ENCODE peak calls at places on chromosomes 1 and 21, in six cellular contexts. One of them, this sample, is unnamed.

GRCh38 chr1:76209648-76210047 is 135.1 kb downstream of the ST6GALNAC3 start:
- DNase-seq in HCEC 1CT: no peak
- DNase-seq in AML-193: no peak
- DNase-seq in DMS79: no peak
- DNase-seq in nephron progenitor cell: no peak
- DNase-seq in body of pancreas: no peak
- DNase-seq in this sample: no peak

GRCh38 chr1:21703318-21703963 is 34.3 kb upstream of the RAP1GAP start:
- DNase-seq in nephron progenitor cell: no peak
- DNase-seq in DMS79: no peak
- DNase-seq in body of pancreas: no peak
- DNase-seq in HCEC 1CT: peak
- DNase-seq in AML-193: peak
- DNase-seq in this sample: no peak

GRCh38 chr1:156717411-156717810 is 10.9 kb upstream of the METTL25B start:
- DNase-seq in body of pancreas: no peak
- DNase-seq in DMS79: no peak
- DNase-seq in nephron progenitor cell: no peak
- DNase-seq in HCEC 1CT: no peak
- DNase-seq in AML-193: no peak
- DNase-seq in this sample: no peak

GRCh38 chr1:199859525-199859924 is 168.0 kb upstream of the NR5A2 start:
- DNase-seq in body of pancreas: no peak
- DNase-seq in HCEC 1CT: peak
- DNase-seq in DMS79: no peak
- DNase-seq in AML-193: peak
- DNase-seq in nephron progenitor cell: no peak
- DNase-seq in this sample: no peak

GRCh38 chr1:59142663-59143487 is 154.0 kb upstream of the FGGY start:
- DNase-seq in HCEC 1CT: peak
- DNase-seq in body of pancreas: no peak
- DNase-seq in nephron progenitor cell: no peak
- DNase-seq in AML-193: peak
- DNase-seq in DMS79: no peak
- DNase-seq in this sample: no peak

GRCh38 chr1:34396042-34396441 is 219.3 kb downstream of the C1orf94 start:
- DNase-seq in HCEC 1CT: no peak
- DNase-seq in body of pancreas: no peak
- DNase-seq in AML-193: no peak
- DNase-seq in DMS79: no peak
- DNase-seq in nephron progenitor cell: no peak
- DNase-seq in this sample: no peak

GRCh38 chr1:228555074-228555989 is 68.2 kb downstream of the RNF187 start:
- DNase-seq in HCEC 1CT: no peak
- DNase-seq in nephron progenitor cell: peak
- DNase-seq in body of pancreas: peak
- DNase-seq in AML-193: no peak
- DNase-seq in DMS79: no peak
- DNase-seq in this sample: no peak

GRCh38 chr1:21522525-21523038 is 13.4 kb downstream of the ALPL start:
- DNase-seq in body of pancreas: no peak
- DNase-seq in AML-193: no peak
- DNase-seq in DMS79: no peak
- DNase-seq in nephron progenitor cell: no peak
- DNase-seq in HCEC 1CT: no peak
- DNase-seq in this sample: no peak

GRCh38 chr1:211279340-211279739 is 20.2 kb downstream of the RCOR3 start:
- DNase-seq in body of pancreas: no peak
- DNase-seq in nephron progenitor cell: no peak
- DNase-seq in DMS79: no peak
- DNase-seq in HCEC 1CT: no peak
- DNase-seq in AML-193: no peak
- DNase-seq in this sample: no peak

GRCh38 chr1:190564117-190564516 is 86.5 kb upstream of the BRINP3 start:
- DNase-seq in DMS79: no peak
- DNase-seq in body of pancreas: no peak
- DNase-seq in nephron progenitor cell: no peak
- DNase-seq in AML-193: no peak
- DNase-seq in HCEC 1CT: no peak
- DNase-seq in this sample: no peak

GRCh38 chr1:67204298-67204697 is 38.0 kb downstream of the IL23R start:
- DNase-seq in HCEC 1CT: no peak
- DNase-seq in DMS79: no peak
- DNase-seq in AML-193: no peak
- DNase-seq in nephron progenitor cell: no peak
- DNase-seq in body of pancreas: no peak
- DNase-seq in this sample: no peak

GRCh38 chr21:45550552-45551210 is 8.4 kb upstream of the SLC19A1 start:
- DNase-seq in HCEC 1CT: no peak
- DNase-seq in body of pancreas: no peak
- DNase-seq in AML-193: peak
- DNase-seq in DMS79: no peak
- DNase-seq in nephron progenitor cell: no peak
- DNase-seq in this sample: no peak

GRCh38 chr1:181127898-181128453 is 39.5 kb downstream of the IER5 start:
- DNase-seq in AML-193: no peak
- DNase-seq in body of pancreas: no peak
- DNase-seq in nephron progenitor cell: no peak
- DNase-seq in DMS79: no peak
- DNase-seq in HCEC 1CT: peak
- DNase-seq in this sample: no peak

GRCh38 chr1:188122646-188123045 is 1293.9 kb downstream of the PLA2G4A start:
- DNase-seq in body of pancreas: no peak
- DNase-seq in AML-193: no peak
- DNase-seq in HCEC 1CT: no peak
- DNase-seq in DMS79: no peak
- DNase-seq in nephron progenitor cell: no peak
- DNase-seq in this sample: no peak

GRCh38 chr1:65581120-65581519 is 160.7 kb downstream of the LEPR start:
- DNase-seq in body of pancreas: no peak
- DNase-seq in DMS79: no peak
- DNase-seq in HCEC 1CT: no peak
- DNase-seq in nephron progenitor cell: no peak
- DNase-seq in AML-193: no peak
- DNase-seq in this sample: no peak

GRCh38 chr21:24290151-24290833 is 1317.0 kb downstream of the MRPL39 start:
- DNase-seq in DMS79: no peak
- DNase-seq in HCEC 1CT: no peak
- DNase-seq in body of pancreas: no peak
- DNase-seq in AML-193: no peak
- DNase-seq in nephron progenitor cell: no peak
- DNase-seq in this sample: no peak

GRCh38 chr1:167666416-167666815 is 36.4 kb downstream of the RCSD1 start:
- DNase-seq in nephron progenitor cell: no peak
- DNase-seq in DMS79: no peak
- DNase-seq in AML-193: no peak
- DNase-seq in body of pancreas: no peak
- DNase-seq in HCEC 1CT: no peak
- DNase-seq in this sample: no peak

GRCh38 chr1:25204797-25205441 is 27.4 kb downstream of the SYF2 start:
- DNase-seq in DMS79: peak
- DNase-seq in nephron progenitor cell: no peak
- DNase-seq in HCEC 1CT: peak
- DNase-seq in AML-193: peak
- DNase-seq in body of pancreas: no peak
- DNase-seq in this sample: peak

GRCh38 chr1:168688679-168689657 is 40.0 kb downstream of the DPT start:
- DNase-seq in body of pancreas: no peak
- DNase-seq in nephron progenitor cell: no peak
- DNase-seq in AML-193: no peak
- DNase-seq in HCEC 1CT: no peak
- DNase-seq in DMS79: no peak
- DNase-seq in this sample: no peak

GRCh38 chr1:236893626-236894545 is 98.8 kb downstream of the MTR start:
- DNase-seq in nephron progenitor cell: no peak
- DNase-seq in DMS79: no peak
- DNase-seq in body of pancreas: no peak
- DNase-seq in HCEC 1CT: peak
- DNase-seq in AML-193: no peak
- DNase-seq in this sample: no peak

GRCh38 chr1:153363641-153364040 is 6.0 kb downstream of the S100A9 start:
- DNase-seq in HCEC 1CT: no peak
- DNase-seq in DMS79: no peak
- DNase-seq in body of pancreas: no peak
- DNase-seq in AML-193: no peak
- DNase-seq in nephron progenitor cell: no peak
- DNase-seq in this sample: no peak

GRCh38 chr1:151405167-151405951 is 6.0 kb downstream of the PSMB4 start:
- DNase-seq in body of pancreas: no peak
- DNase-seq in DMS79: no peak
- DNase-seq in AML-193: no peak
- DNase-seq in HCEC 1CT: no peak
- DNase-seq in nephron progenitor cell: no peak
- DNase-seq in this sample: no peak

GRCh38 chr1:2906105-2906504 is 104.6 kb upstream of the TTC34 start:
- DNase-seq in body of pancreas: no peak
- DNase-seq in DMS79: peak
- DNase-seq in nephron progenitor cell: no peak
- DNase-seq in HCEC 1CT: no peak
- DNase-seq in AML-193: no peak
- DNase-seq in this sample: no peak